ENCODE peak calls at places on chromosomes 12 and 14, in five cellular contexts. F, Y, X, I and T are unnamed samples.

GRCh38 chr14:92646952-92647461 is 101.4 kb downstream of the LGMN start:
- DNase-seq in F (peak; percentile 37), Y (no peak), X (peak; percentile 98), I (no peak), T (no peak)

GRCh38 chr12:58981961-58982360 is 61.7 kb upstream of the LRIG3 start:
- DNase-seq in F (no peak), Y (no peak), X (no peak), I (no peak), T (no peak)

GRCh38 chr12:8127138-8127537 is 3.7 kb downstream of the CLEC4A start:
- DNase-seq in F (no peak), Y (no peak), X (no peak), I (no peak), T (no peak)

GRCh38 chr14:70955543-70956480 is 48.6 kb downstream of the PCNX1 start:
- DNase-seq in F (no peak), Y (no peak), X (peak; percentile 55), I (no peak), T (no peak)

GRCh38 chr12:106285993-106286392 is 16.5 kb upstream of the TCP11L2 start:
- DNase-seq in F (no peak), Y (no peak), X (no peak), I (no peak), T (no peak)

GRCh38 chr12:106137456-106138278 is 1.1 kb downstream of the NUAK1 start:
- DNase-seq in F (no peak), Y (no peak), X (no peak), I (no peak), T (no peak)

GRCh38 chr12:131118366-131118765 is 164.7 kb downstream of the ADGRD1 start:
- DNase-seq in F (no peak), Y (no peak), X (no peak), I (no peak), T (peak; percentile 41)

GRCh38 chr14:104998801-104999200 is 13.2 kb downstream of the CLBA1 start:
- DNase-seq in F (peak; percentile 49), Y (no peak), X (no peak), I (no peak), T (no peak)

GRCh38 chr12:69366796-69367195 is 7.3 kb downstream of the YEATS4 start:
- DNase-seq in F (no peak), Y (no peak), X (no peak), I (no peak), T (no peak)

GRCh38 chr12:120136093-120136770 is 19.7 kb upstream of the RAB35 start:
- DNase-seq in F (peak; percentile 55), Y (no peak), X (no peak), I (no peak), T (no peak)

GRCh38 chr14:85195872-85196477 is 334.0 kb upstream of the FLRT2 start:
- DNase-seq in F (no peak), Y (no peak), X (peak; percentile 49), I (no peak), T (no peak)

GRCh38 chr12:29830391-29830790 is 46.6 kb upstream of the TMTC1 start:
- DNase-seq in F (no peak), Y (no peak), X (no peak), I (no peak), T (no peak)

GRCh38 chr12:91958816-91959215 is 186.8 kb downstream of the BTG1 start:
- DNase-seq in F (no peak), Y (no peak), X (peak; percentile 47), I (no peak), T (no peak)

GRCh38 chr14:47040490-47040889 is 388.9 kb upstream of the RPL10L start:
- DNase-seq in F (no peak), Y (no peak), X (no peak), I (no peak), T (no peak)

GRCh38 chr14:78162202-78162601 is 8.0 kb upstream of the NRXN3 start:
- DNase-seq in F (no peak), Y (no peak), X (no peak), I (no peak), T (no peak)

GRCh38 chr12:113666223-113666622 is 194.6 kb upstream of the LHX5 start:
- DNase-seq in F (no peak), Y (no peak), X (no peak), I (no peak), T (no peak)

GRCh38 chr12:113664224-113664681 is 192.6 kb upstream of the LHX5 start:
- DNase-seq in F (no peak), Y (no peak), X (no peak), I (no peak), T (no peak)

GRCh38 chr12:113660941-113661340 is 189.3 kb upstream of the LHX5 start:
- DNase-seq in F (no peak), Y (no peak), X (no peak), I (no peak), T (no peak)

GRCh38 chr12:113665457-113665856 is 193.8 kb upstream of the LHX5 start:
- DNase-seq in F (no peak), Y (no peak), X (no peak), I (no peak), T (no peak)

GRCh38 chr12:113663396-113663795 is 191.7 kb upstream of the LHX5 start:
- DNase-seq in F (no peak), Y (no peak), X (no peak), I (no peak), T (no peak)
- H3K4me3 ChIP-seq in F (no peak overlapping the region), Y (no peak overlapping the region), X (no peak overlapping the region), I (no peak overlapping the region), T (no peak overlapping the region)

GRCh38 chr12:93702707-93703305 is 25.6 kb downstream of the CRADD start:
- DNase-seq in F (no peak), Y (no peak), X (no peak), I (no peak), T (no peak)
- H3K4me3 ChIP-seq in F (no peak overlapping the region), Y (no peak overlapping the region), X (no peak overlapping the region), I (no peak overlapping the region), T (no peak overlapping the region)

GRCh38 chr12:48001426-48002178 is 2.7 kb downstream of the COL2A1 start:
- DNase-seq in F (peak; percentile 81), Y (peak; percentile 46), X (peak; percentile 23), I (peak; percentile 55), T (no peak)
- H3K4me3 ChIP-seq in F (peak overlapping the region; percentile 55), Y (peak overlapping the region; percentile 40), X (peak overlapping the region; percentile 66), I (peak overlapping the region; percentile 39), T (peak overlapping the region; percentile 44)

GRCh38 chr14:102192840-102193502 is 53.3 kb downstream of the WDR20 start:
- DNase-seq in F (no peak), Y (no peak), X (no peak), I (no peak), T (no peak)
- H3K4me3 ChIP-seq in F (no peak overlapping the region), Y (no peak overlapping the region), X (no peak overlapping the region), I (no peak overlapping the region), T (no peak overlapping the region)

DNA sequence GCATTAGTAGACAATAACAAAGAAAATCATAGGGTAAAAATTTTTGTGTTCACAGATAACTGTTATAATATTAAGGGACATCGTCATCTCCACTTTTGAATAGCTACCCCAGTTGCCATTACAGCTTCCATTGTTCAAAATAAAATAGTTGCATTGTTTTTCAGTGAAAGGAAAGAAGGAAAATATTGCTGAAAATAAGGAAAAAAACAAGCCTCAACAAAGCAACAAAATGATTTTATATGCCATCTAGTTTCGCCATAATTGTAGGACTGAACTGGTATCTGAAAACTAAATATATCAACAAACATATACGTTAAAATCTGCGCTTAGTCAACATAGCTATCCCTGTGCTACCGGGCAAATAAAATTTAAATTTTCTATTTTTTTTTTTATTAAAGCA is 3.3 kb downstream of the CDK17 start:
- DNase-seq in F (no peak), Y (no peak), X (no peak), I (no peak), T (no peak)
- H3K4me3 ChIP-seq in F (no peak overlapping the region), Y (no peak overlapping the region), X (no peak overlapping the region), I (no peak overlapping the region), T (peak overlapping the region; percentile 93)

DNA sequence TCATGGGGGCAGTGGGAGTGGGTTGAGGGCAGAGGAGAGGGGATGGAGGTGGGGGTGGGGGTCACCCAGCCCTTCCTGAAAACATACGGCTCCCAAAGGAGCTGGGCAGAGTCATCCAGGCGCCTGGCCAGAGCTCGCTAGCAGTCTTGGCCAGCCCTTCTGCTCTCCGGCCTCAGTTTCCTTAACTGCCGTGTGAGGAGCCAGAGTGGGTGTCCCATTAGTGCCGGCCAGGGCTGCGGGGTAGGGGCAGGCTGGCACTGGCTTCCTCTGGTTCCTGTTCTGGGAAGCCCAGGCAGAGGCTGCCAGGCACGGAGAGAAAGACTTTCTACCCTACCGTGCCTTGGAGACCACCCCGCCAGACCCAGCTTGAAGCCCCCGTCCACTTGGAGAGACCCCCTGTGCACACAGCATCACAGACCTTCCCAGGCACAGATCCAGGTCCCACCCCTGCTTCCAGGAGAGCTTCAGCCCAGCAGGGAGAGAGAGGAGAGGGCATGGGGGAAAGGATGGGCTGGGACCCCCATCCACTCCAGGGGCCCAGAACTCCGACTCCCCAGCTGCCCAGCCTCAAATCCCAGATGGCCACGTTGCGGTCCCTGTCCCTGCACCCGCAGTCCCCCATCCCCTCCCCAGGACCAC is 93.3 kb downstream of the RFLNA start:
- DNase-seq in F (no peak), Y (no peak), X (no peak), I (peak; percentile 61), T (no peak)
- H3K4me3 ChIP-seq in F (peak overlapping the region; percentile 70), Y (peak overlapping the region; percentile 52), X (peak overlapping the region; percentile 89), I (peak overlapping the region; percentile 47), T (peak overlapping the region; percentile 56)

GRCh38 chr14:69083181-69083580 is 69.7 kb downstream of the DCAF5 start:
- DNase-seq in F (no peak), Y (no peak), X (no peak), I (no peak), T (no peak)
- H3K4me3 ChIP-seq in F (no peak overlapping the region), Y (no peak overlapping the region), X (no peak overlapping the region), I (no peak overlapping the region), T (no peak overlapping the region)

GRCh38 chr14:87241018-87241779 is 751.8 kb downstream of the GALC start:
- DNase-seq in F (no peak), Y (no peak), X (no peak), I (no peak), T (no peak)
- H3K4me3 ChIP-seq in F (no peak overlapping the region), Y (no peak overlapping the region), X (no peak overlapping the region), I (no peak overlapping the region), T (no peak overlapping the region)